ENCODE peak calls at places on chromosomes 6 and 20, in six cellular contexts. V is psoas muscle, Y is hepatocyte, J is upper lobe of right lung, G is body of pancreas, T is cardiac muscle cell. D is an unnamed sample. For H3K4me1, the result is how much of the 10 kb centered on the place peaks cover.

GRCh38 chr6:127900935-127901334 is at the start of gene THEMIS:
- DNase-seq in J (no peak), Y (no peak), T (no peak), V (no peak), G (no peak), D (no peak)

GRCh38 chr6:134111062-134111677 is 58.7 kb upstream of the SLC2A12 start:
- DNase-seq in V (no peak), G (peak), J (no peak), T (peak), Y (peak), D (no peak)

GRCh38 chr6:133017581-133017980 is 203.2 kb downstream of the RPS12 start:
- DNase-seq in Y (no peak), V (no peak), T (peak), G (no peak), J (no peak), D (no peak)

GRCh38 chr6:115271001-115271400 is 789.7 kb downstream of the FRK start:
- DNase-seq in G (no peak), Y (no peak), V (no peak), T (no peak), J (no peak), D (no peak)

GRCh38 chr20:37902504-37903313 is at the start of gene VSTM2L:
- DNase-seq in Y (peak), V (no peak), G (no peak), J (peak), T (peak), D (no peak)

GRCh38 chr20:1469925-1470571 is 3.4 kb upstream of the NSFL1C start:
- DNase-seq in J (peak), V (peak), Y (peak), G (peak), T (peak), D (peak)

GRCh38 chr6:107102414-107102805 is 12.9 kb downstream of the BEND3 start:
- DNase-seq in Y (no peak), V (no peak), G (no peak), T (no peak), J (no peak), D (no peak)

GRCh38 chr6:19554356-19555225 is 282.6 kb upstream of the ID4 start:
- DNase-seq in V (no peak), G (peak), Y (peak), T (peak), J (no peak), D (no peak)

GRCh38 chr20:2914160-2914559 is 40.9 kb downstream of the PTPRA start:
- DNase-seq in Y (peak), T (peak), J (no peak), V (no peak), G (no peak), D (no peak)

GRCh38 chr20:48283470-48284110 is 498.3 kb upstream of the SULF2 start:
- DNase-seq in Y (peak), T (peak), G (peak), V (no peak), J (peak), D (no peak)

GRCh38 chr6:127833336-127833735 is 67.5 kb downstream of the THEMIS start:
- DNase-seq in V (no peak), J (no peak), G (no peak), T (no peak), Y (no peak), D (no peak)

GRCh38 chr20:24631173-24631505 is 161.7 kb downstream of the SYNDIG1 start:
- DNase-seq in J (no peak), Y (no peak), V (no peak), G (no peak), T (no peak), D (no peak)

GRCh38 chr6:25971187-25971811 is 8.7 kb downstream of the TRIM38 start:
- DNase-seq in V (no peak), G (no peak), Y (peak), T (peak), J (no peak), D (peak)

GRCh38 chr6:40356242-40356910 is 230.8 kb downstream of the LRFN2 start:
- DNase-seq in Y (no peak), J (no peak), T (peak), G (no peak), V (no peak), D (no peak)

GRCh38 chr6:169983651-169984050 is 232.2 kb downstream of the ERMARD start:
- DNase-seq in G (no peak), Y (no peak), V (peak), T (no peak), J (no peak), D (no peak)

GRCh38 chr6:36627141-36627540 is 33.0 kb downstream of the SRSF3 start:
- DNase-seq in G (no peak), Y (no peak), T (no peak), V (no peak), J (peak), D (no peak)

GRCh38 chr20:5191829-5192569 is 65.2 kb downstream of the CDS2 start:
- DNase-seq in Y (peak), G (peak), T (peak), V (no peak), J (no peak), D (no peak)

GRCh38 chr6:24251339-24251738 is 106.5 kb downstream of the DCDC2 start:
- DNase-seq in Y (no peak), G (no peak), T (no peak), V (no peak), J (no peak), D (no peak)

GRCh38 chr20:19867940-19868371 is 109.9 kb downstream of the RIN2 start:
- DNase-seq in Y (no peak), J (peak), G (no peak), V (peak), T (no peak), D (no peak)

GRCh38 chr6:139407718-139408222 is 33.3 kb upstream of the CITED2 start:
- DNase-seq in V (no peak), Y (no peak), T (peak), J (no peak), G (no peak), D (no peak)

GRCh38 chr20:21436186-21436585 is 38.9 kb upstream of the NKX2-4 start:
- DNase-seq in V (no peak), J (no peak), T (peak), Y (no peak), G (no peak), D (no peak)

GRCh38 chr6:42450314-42451145 is 1.2 kb downstream of the TRERF1 start:
- DNase-seq in G (no peak), Y (peak), J (no peak), V (no peak), T (peak), D (no peak)

GRCh38 chr20:4896971-4897497 is 104.3 kb downstream of the SLC23A2 start:
- DNase-seq in V (no peak), Y (peak), J (no peak), G (no peak), T (no peak), D (no peak)

GRCh38 chr6:157795826-157796225 is 27.2 kb upstream of the SNX9 start:
- DNase-seq in V (no peak), G (no peak), T (no peak), Y (no peak), J (no peak), D (no peak)

GRCh38 chr6:19804362-19805145 is 32.6 kb upstream of the ID4 start:
- DNase-seq in T (peak), V (peak), G (peak), Y (peak), J (peak), D (peak)

GRCh38 chr6:159695984-159696383 is 2.9 kb upstream of the SOD2 start:
- DNase-seq in T (no peak), V (no peak), J (no peak), G (no peak), Y (no peak), D (no peak)

GRCh38 chr20:39835040-39835842 is 853.8 kb downstream of the MAFB start:
- DNase-seq in V (no peak), J (no peak), T (peak), Y (no peak), G (no peak), D (no peak)

GRCh38 chr20:20391115-20391514 is 23.2 kb downstream of the INSM1 start:
- DNase-seq in V (no peak), G (no peak), Y (no peak), T (no peak), J (no peak), D (no peak)

GRCh38 chr6:15941168-15941567 is 187.7 kb upstream of the MYLIP start:
- DNase-seq in T (no peak), G (no peak), V (no peak), J (no peak), Y (no peak), D (no peak)

GRCh38 chr6:88584581-88584980 is 378.8 kb downstream of the RNGTT start:
- DNase-seq in G (no peak), Y (no peak), J (no peak), T (no peak), V (no peak), D (no peak)

GRCh38 chr6:117976030-117976651 is 69.1 kb downstream of the SLC35F1 start:
- DNase-seq in G (no peak), J (no peak), V (no peak), T (peak), Y (peak), D (no peak)

GRCh38 chr6:129844118-129844891 is 16.8 kb downstream of the TMEM244 start:
- DNase-seq in V (no peak), Y (peak), G (no peak), T (peak), J (no peak), D (no peak)

GRCh38 chr6:123829302-123829953 is 25.8 kb downstream of the NKAIN2 start:
- DNase-seq in Y (no peak), J (no peak), G (no peak), V (no peak), T (peak), D (no peak)

GRCh38 chr6:123830110-123830509 is 26.4 kb downstream of the NKAIN2 start:
- DNase-seq in T (peak), J (no peak), Y (no peak), V (no peak), G (no peak), D (no peak)
- H3K4me3 ChIP-seq in T (no peak), J (no peak), Y (no peak), V (no peak), G (no peak), D (no peak)

GRCh38 chr6:46291880-46292279 is 121.1 kb upstream of the ENPP5 start:
- DNase-seq in T (no peak), Y (no peak), V (no peak), J (no peak), G (no peak), D (no peak)
- H3K4me1 ChIP-seq in T (under half), Y (under half), V (under half), J (under half), G (under half), D (under half)

DNA sequence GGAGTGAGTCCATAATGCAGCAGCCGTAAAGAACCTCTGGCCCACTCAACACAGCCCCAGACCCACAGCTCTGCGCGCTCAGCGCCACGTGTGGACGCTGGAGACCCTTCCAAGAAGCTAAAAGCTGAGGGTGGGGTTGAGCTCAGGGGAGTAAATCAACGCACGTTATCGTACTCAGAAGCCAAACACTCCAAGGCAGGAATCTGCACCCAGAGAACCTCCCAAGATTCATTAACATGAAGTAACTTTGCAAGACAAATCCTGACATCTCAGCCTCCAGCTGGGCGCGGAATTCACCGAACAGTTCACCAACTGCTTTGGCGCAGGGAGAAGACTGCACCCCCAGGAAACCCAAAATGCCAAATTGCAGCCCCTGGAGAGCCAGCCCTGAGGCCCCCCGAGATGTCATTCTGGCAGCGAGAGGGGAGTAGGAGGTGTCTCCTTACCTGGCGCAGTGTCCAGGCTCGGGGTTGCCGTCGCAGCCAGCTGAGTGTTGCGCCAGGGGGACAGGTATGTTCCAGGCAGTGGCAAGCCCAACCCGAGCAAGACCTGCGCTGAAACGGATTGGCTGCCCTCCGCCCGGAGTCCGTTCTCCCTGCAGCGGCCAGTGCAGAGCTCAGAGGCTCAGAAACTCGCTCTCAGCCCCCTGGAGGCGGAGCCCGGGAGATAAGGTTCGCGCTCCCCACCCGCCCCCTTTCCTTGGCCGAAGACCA is at the start of gene COL21A1:
- DNase-seq in J (peak), Y (peak), G (peak), V (peak), T (peak), D (peak)
- H3K4me3 ChIP-seq in J (peak), Y (peak), G (no peak), V (peak), T (peak), D (peak)

DNA sequence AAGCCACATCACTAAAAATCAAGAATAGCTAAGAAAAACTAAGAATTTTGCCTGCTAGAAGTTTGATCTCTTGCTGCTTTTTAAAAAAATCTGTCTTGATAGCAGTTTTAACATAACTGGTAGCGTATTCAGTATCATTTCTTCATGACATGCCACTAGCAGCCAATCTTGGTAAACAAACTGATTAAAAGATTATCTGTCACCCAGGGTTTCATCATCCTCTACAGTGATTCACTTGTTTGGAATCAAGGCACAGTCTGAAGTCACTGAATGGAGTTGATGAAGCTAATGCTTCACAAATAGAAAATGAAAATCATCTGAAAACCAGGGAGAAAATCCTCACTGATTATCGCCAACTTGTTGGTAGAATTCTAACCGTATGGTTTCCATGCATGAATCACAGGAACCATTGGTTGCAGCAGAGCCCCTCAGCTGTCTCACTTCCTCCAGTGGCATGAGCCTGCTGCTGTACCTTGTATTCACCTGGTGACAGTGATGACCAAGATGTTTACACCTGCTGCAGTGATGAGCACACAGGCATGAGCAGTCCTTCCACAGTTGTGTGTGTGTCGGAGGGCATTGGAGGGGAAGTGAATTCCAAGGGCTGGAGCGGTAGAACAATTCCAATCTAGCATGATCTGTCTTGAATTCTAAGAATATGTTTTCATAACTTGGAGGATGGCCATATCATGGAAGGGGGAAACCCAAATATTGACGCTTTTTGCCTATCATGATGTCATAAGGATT is 275.0 kb downstream of the KHDC1L start:
- DNase-seq in J (no peak), G (no peak), T (peak), V (peak), Y (peak), D (no peak)
- H3K4me1 ChIP-seq in J (under half), G (under half), T (under half), V (half or more), Y (under half), D (under half)

GRCh38 chr6:43742931-43743632 is 26.9 kb upstream of the VEGFA start:
- DNase-seq in G (no peak), T (no peak), Y (no peak), V (no peak), J (peak), D (no peak)

GRCh38 chr6:43742285-43742684 is 27.7 kb upstream of the VEGFA start:
- DNase-seq in Y (no peak), J (peak), T (no peak), G (no peak), V (no peak), D (no peak)

GRCh38 chr6:43744931-43745727 is 24.9 kb upstream of the VEGFA start:
- DNase-seq in T (no peak), J (peak), Y (no peak), V (no peak), G (no peak), D (no peak)

GRCh38 chr6:43744490-43744889 is 25.5 kb upstream of the VEGFA start:
- DNase-seq in J (peak), V (no peak), Y (no peak), G (no peak), T (no peak), D (no peak)

DNA sequence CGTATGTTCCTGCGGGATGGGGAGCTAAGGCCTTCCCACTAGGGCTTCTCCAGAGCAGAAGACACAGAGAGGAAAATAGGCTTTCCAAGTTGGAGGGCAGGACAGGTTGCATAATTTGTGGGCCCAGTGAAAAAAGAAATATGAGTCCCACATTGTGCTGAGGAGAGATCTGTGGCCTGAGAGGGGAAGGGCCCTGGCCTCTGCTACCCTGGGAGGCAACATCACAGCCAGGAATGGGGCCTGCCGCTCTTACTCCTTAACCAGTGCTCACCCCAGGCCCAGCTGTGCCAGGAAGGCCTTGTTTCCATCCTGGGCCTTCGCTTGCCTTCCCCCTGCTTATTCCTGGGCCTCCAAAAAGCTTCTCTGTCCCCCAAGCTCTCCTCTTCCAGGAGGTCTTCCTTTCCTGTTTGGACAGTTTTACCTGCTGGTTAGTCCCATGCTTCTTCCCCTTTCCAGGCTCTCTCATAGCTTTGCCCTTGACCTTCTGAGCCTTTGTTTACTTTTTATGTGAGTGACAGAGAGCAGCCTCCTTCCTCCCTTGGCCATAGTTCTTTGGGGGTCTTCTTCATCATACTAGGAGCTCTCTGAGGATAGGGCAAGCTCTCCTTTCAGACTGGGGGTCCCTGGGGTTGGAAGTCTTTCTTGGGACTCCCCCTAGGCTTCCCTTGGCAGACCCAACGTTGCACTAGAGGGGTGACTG is 26.2 kb upstream of the VEGFA start:
- DNase-seq in Y (no peak), T (no peak), J (peak), V (no peak), G (no peak), D (no peak)
- H3K4me3 ChIP-seq in Y (no peak), T (no peak), J (no peak), V (no peak), G (no peak), D (no peak)